ENCODE peak calls at places on chromosomes 3 and 15, in six cellular contexts. One of them, this sample, is unnamed.

GRCh38 chr15:74365619-74366445 is 1.6 kb downstream of the CYP11A1 start:
- DNase-seq in C1 segment of cervical spinal cord: no peak
- DNase-seq in NCI-H774: peak; percentile 43
- DNase-seq in IMR-90: peak; percentile 41
- DNase-seq in NCI-H1092 treated with DMSO at 0.1 percent for 48 hours: no peak
- DNase-seq in GM12864: no peak
- DNase-seq in this sample: peak; percentile 43

GRCh38 chr15:68187559-68187958 is 17.6 kb downstream of the CALML4 start:
- DNase-seq in NCI-H774: no peak
- DNase-seq in C1 segment of cervical spinal cord: peak; percentile 17
- DNase-seq in NCI-H1092 treated with DMSO at 0.1 percent for 48 hours: peak; percentile 55
- DNase-seq in GM12864: no peak
- DNase-seq in IMR-90: peak; percentile 88
- DNase-seq in this sample: no peak

GRCh38 chr3:21273256-21273999 is 477.6 kb downstream of the ZNF385D start:
- DNase-seq in NCI-H774: no peak
- DNase-seq in C1 segment of cervical spinal cord: no peak
- DNase-seq in NCI-H1092 treated with DMSO at 0.1 percent for 48 hours: no peak
- DNase-seq in GM12864: no peak
- DNase-seq in IMR-90: peak; percentile 2
- DNase-seq in this sample: no peak

GRCh38 chr3:38016410-38016809 is 13.0 kb downstream of the PLCD1 start:
- DNase-seq in IMR-90: no peak
- DNase-seq in C1 segment of cervical spinal cord: no peak
- DNase-seq in NCI-H1092 treated with DMSO at 0.1 percent for 48 hours: no peak
- DNase-seq in GM12864: no peak
- DNase-seq in NCI-H774: no peak
- DNase-seq in this sample: no peak

GRCh38 chr3:153089620-153090019 is 72.4 kb upstream of the RAP2B start:
- DNase-seq in NCI-H774: no peak
- DNase-seq in IMR-90: no peak
- DNase-seq in NCI-H1092 treated with DMSO at 0.1 percent for 48 hours: no peak
- DNase-seq in C1 segment of cervical spinal cord: no peak
- DNase-seq in GM12864: no peak
- DNase-seq in this sample: no peak

GRCh38 chr15:42411884-42412283 is 52.6 kb downstream of the CAPN3 start:
- DNase-seq in C1 segment of cervical spinal cord: no peak
- DNase-seq in GM12864: no peak
- DNase-seq in NCI-H1092 treated with DMSO at 0.1 percent for 48 hours: no peak
- DNase-seq in IMR-90: no peak
- DNase-seq in NCI-H774: no peak
- DNase-seq in this sample: no peak

GRCh38 chr15:73686781-73687256 is 2.6 kb downstream of the CD276 start:
- DNase-seq in NCI-H1092 treated with DMSO at 0.1 percent for 48 hours: no peak
- DNase-seq in C1 segment of cervical spinal cord: peak; percentile 27
- DNase-seq in IMR-90: peak; percentile 97
- DNase-seq in GM12864: no peak
- DNase-seq in NCI-H774: no peak
- DNase-seq in this sample: no peak

GRCh38 chr3:69861556-69861955 is 122.3 kb downstream of the MITF start:
- DNase-seq in IMR-90: no peak
- DNase-seq in NCI-H774: no peak
- DNase-seq in GM12864: no peak
- DNase-seq in C1 segment of cervical spinal cord: no peak
- DNase-seq in NCI-H1092 treated with DMSO at 0.1 percent for 48 hours: no peak
- DNase-seq in this sample: no peak

GRCh38 chr3:112253301-112253971 is 40.6 kb downstream of the SLC9C1 start:
- DNase-seq in NCI-H774: no peak
- DNase-seq in GM12864: peak; percentile 61
- DNase-seq in C1 segment of cervical spinal cord: no peak
- DNase-seq in IMR-90: no peak
- DNase-seq in NCI-H1092 treated with DMSO at 0.1 percent for 48 hours: no peak
- DNase-seq in this sample: no peak

GRCh38 chr15:46442196-46442595 is 807.4 kb downstream of the SQOR start:
- DNase-seq in C1 segment of cervical spinal cord: no peak
- DNase-seq in NCI-H774: no peak
- DNase-seq in GM12864: no peak
- DNase-seq in NCI-H1092 treated with DMSO at 0.1 percent for 48 hours: no peak
- DNase-seq in IMR-90: no peak
- DNase-seq in this sample: no peak

GRCh38 chr15:64072812-64073211 is 20.8 kb downstream of the CIAO2A start:
- DNase-seq in IMR-90: no peak
- DNase-seq in GM12864: no peak
- DNase-seq in NCI-H1092 treated with DMSO at 0.1 percent for 48 hours: no peak
- DNase-seq in NCI-H774: peak; percentile 64
- DNase-seq in C1 segment of cervical spinal cord: no peak
- DNase-seq in this sample: no peak

GRCh38 chr3:114498779-114499370 is 205.0 kb downstream of the TIGIT start:
- DNase-seq in C1 segment of cervical spinal cord: peak; percentile 34
- DNase-seq in IMR-90: peak; percentile 81
- DNase-seq in NCI-H1092 treated with DMSO at 0.1 percent for 48 hours: no peak
- DNase-seq in NCI-H774: peak; percentile 17
- DNase-seq in GM12864: no peak
- DNase-seq in this sample: no peak

GRCh38 chr3:115134648-115135347 is 12.3 kb downstream of the ZBTB20 start:
- DNase-seq in NCI-H1092 treated with DMSO at 0.1 percent for 48 hours: peak; percentile 9
- DNase-seq in IMR-90: no peak
- DNase-seq in NCI-H774: no peak
- DNase-seq in GM12864: no peak
- DNase-seq in C1 segment of cervical spinal cord: no peak
- DNase-seq in this sample: no peak

GRCh38 chr15:63050737-63051700 is 8.5 kb downstream of the TPM1 start:
- DNase-seq in C1 segment of cervical spinal cord: no peak
- DNase-seq in GM12864: no peak
- DNase-seq in NCI-H774: no peak
- DNase-seq in IMR-90: peak; percentile 88
- DNase-seq in NCI-H1092 treated with DMSO at 0.1 percent for 48 hours: peak; percentile 5
- DNase-seq in this sample: no peak

GRCh38 chr15:40010681-40011080 is 28.3 kb downstream of the SRP14 start:
- DNase-seq in NCI-H1092 treated with DMSO at 0.1 percent for 48 hours: no peak
- DNase-seq in NCI-H774: no peak
- DNase-seq in IMR-90: peak; percentile 82
- DNase-seq in C1 segment of cervical spinal cord: peak; percentile 59
- DNase-seq in GM12864: no peak
- DNase-seq in this sample: no peak

GRCh38 chr3:23094412-23094811 is 108.7 kb upstream of the UBE2E2 start:
- DNase-seq in C1 segment of cervical spinal cord: no peak
- DNase-seq in GM12864: no peak
- DNase-seq in IMR-90: no peak
- DNase-seq in NCI-H1092 treated with DMSO at 0.1 percent for 48 hours: no peak
- DNase-seq in NCI-H774: no peak
- DNase-seq in this sample: no peak

GRCh38 chr15:84731774-84732173 is 15.8 kb upstream of the SEC11A start:
- DNase-seq in C1 segment of cervical spinal cord: no peak
- DNase-seq in IMR-90: peak; percentile 81
- DNase-seq in NCI-H1092 treated with DMSO at 0.1 percent for 48 hours: no peak
- DNase-seq in NCI-H774: no peak
- DNase-seq in GM12864: no peak
- DNase-seq in this sample: no peak

GRCh38 chr3:26100176-26100575 is 310.3 kb downstream of the OXSM start:
- DNase-seq in NCI-H1092 treated with DMSO at 0.1 percent for 48 hours: no peak
- DNase-seq in IMR-90: no peak
- DNase-seq in GM12864: no peak
- DNase-seq in NCI-H774: no peak
- DNase-seq in C1 segment of cervical spinal cord: no peak
- DNase-seq in this sample: no peak

GRCh38 chr3:8651418-8652322 is 7.1 kb upstream of the SSUH2 start:
- DNase-seq in NCI-H774: no peak
- DNase-seq in GM12864: no peak
- DNase-seq in NCI-H1092 treated with DMSO at 0.1 percent for 48 hours: no peak
- DNase-seq in IMR-90: no peak
- DNase-seq in C1 segment of cervical spinal cord: no peak
- DNase-seq in this sample: no peak

GRCh38 chr15:80929689-80930088 is 59.9 kb downstream of the MESD start:
- DNase-seq in GM12864: no peak
- DNase-seq in NCI-H1092 treated with DMSO at 0.1 percent for 48 hours: no peak
- DNase-seq in C1 segment of cervical spinal cord: no peak
- DNase-seq in IMR-90: peak; percentile 58
- DNase-seq in NCI-H774: no peak
- DNase-seq in this sample: no peak

GRCh38 chr3:122782804-122783203 is 10.8 kb downstream of the HSPBAP1 start:
- DNase-seq in NCI-H1092 treated with DMSO at 0.1 percent for 48 hours: no peak
- DNase-seq in GM12864: no peak
- DNase-seq in NCI-H774: no peak
- DNase-seq in IMR-90: no peak
- DNase-seq in C1 segment of cervical spinal cord: no peak
- DNase-seq in this sample: no peak

GRCh38 chr3:36543276-36543997 is 163.1 kb downstream of the STAC start:
- DNase-seq in IMR-90: no peak
- DNase-seq in GM12864: no peak
- DNase-seq in NCI-H774: no peak
- DNase-seq in C1 segment of cervical spinal cord: no peak
- DNase-seq in NCI-H1092 treated with DMSO at 0.1 percent for 48 hours: no peak
- DNase-seq in this sample: no peak

GRCh38 chr3:40996827-40997710 is 202.2 kb upstream of the CTNNB1 start:
- DNase-seq in NCI-H1092 treated with DMSO at 0.1 percent for 48 hours: no peak
- DNase-seq in NCI-H774: no peak
- DNase-seq in IMR-90: no peak
- DNase-seq in C1 segment of cervical spinal cord: no peak
- DNase-seq in GM12864: no peak
- DNase-seq in this sample: no peak

GRCh38 chr3:46923559-46924350 is 46.2 kb downstream of the PTH1R start:
- DNase-seq in C1 segment of cervical spinal cord: no peak
- DNase-seq in NCI-H774: no peak
- DNase-seq in GM12864: no peak
- DNase-seq in NCI-H1092 treated with DMSO at 0.1 percent for 48 hours: no peak
- DNase-seq in IMR-90: peak; percentile 12
- DNase-seq in this sample: peak; percentile 34

This sample was measured in neural crest cell.